ENCODE peak calls at places on chromosomes 13 and 19, in five cellular contexts. N is RWPE2, T is left ventricle myocardium inferior, C is psoas muscle, O is fibroblast of lung. E is an unnamed sample.

GRCh38 chr13:114055766-114056165 is 76.7 kb downstream of the RASA3 start:
- DNase-seq in N (no peak), T (no peak), C (no peak), O (no peak), E (peak)

GRCh38 chr13:94617389-94618000 is 15.8 kb downstream of the GPR180 start:
- DNase-seq in N (no peak), T (no peak), C (no peak), O (peak), E (no peak)

GRCh38 chr19:15635016-15635805 is 5.5 kb upstream of the CYP4F3 start:
- DNase-seq in N (no peak), T (no peak), C (no peak), O (no peak), E (no peak)

GRCh38 chr19:13946414-13946813 is 5.9 kb upstream of the DCAF15 start:
- DNase-seq in N (no peak), T (no peak), C (no peak), O (no peak), E (no peak)

GRCh38 chr13:28353679-28354078 is 141.2 kb downstream of the FLT1 start:
- DNase-seq in N (no peak), T (no peak), C (no peak), O (no peak), E (no peak)

GRCh38 chr13:110421696-110422395 is 114.8 kb downstream of the COL4A2 start:
- DNase-seq in N (no peak), T (no peak), C (no peak), O (peak), E (no peak)

GRCh38 chr13:50509771-50510441 is 333.6 kb downstream of the DLEU7 start:
- DNase-seq in N (no peak), T (no peak), C (no peak), O (no peak), E (no peak)

GRCh38 chr19:11541238-11541637 is 2.6 kb downstream of the CNN1 start:
- DNase-seq in N (no peak), T (no peak), C (no peak), O (no peak), E (no peak)

GRCh38 chr13:99150575-99151370 is 49.9 kb upstream of the UBAC2 start:
- DNase-seq in N (peak), T (no peak), C (no peak), O (peak), E (no peak)

GRCh38 chr13:44757671-44758070 is 181.5 kb upstream of the TSC22D1 start:
- DNase-seq in N (no peak), T (no peak), C (no peak), O (no peak), E (no peak)
- TF ChIP-seq CTCF in N (no peak), T (no peak), C (no peak), O (no peak), E (no peak)

DNA sequence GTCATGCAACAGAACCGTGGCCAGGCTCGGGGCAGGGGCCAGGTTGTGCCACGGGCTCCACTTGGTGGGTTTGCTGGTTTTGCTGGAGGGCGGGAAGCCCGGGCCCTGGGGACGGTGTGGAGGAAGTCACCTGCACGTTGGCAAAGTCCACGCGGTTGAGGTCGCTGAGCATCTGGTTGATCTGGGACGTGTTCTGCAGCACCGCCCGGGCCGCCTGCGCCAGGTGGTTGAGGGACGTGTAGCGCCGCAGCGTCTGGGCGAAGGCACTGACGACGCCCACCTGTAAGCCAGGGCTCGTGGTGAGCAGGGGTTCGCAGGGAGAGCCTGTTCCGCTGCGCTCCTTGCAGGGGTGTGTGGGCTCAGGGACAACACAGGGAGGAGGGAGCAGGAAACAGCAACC is 24.7 kb upstream of the RANBP3 start:
- DNase-seq in N (no peak), T (no peak), C (no peak), O (no peak), E (no peak)
- H3K27ac ChIP-seq in N (no peak), T (no peak), C (no peak), O (no peak), E (no peak)

GRCh38 chr13:69579351-69579750 is 528.3 kb upstream of the ATXN8OS start:
- DNase-seq in N (no peak), T (no peak), C (no peak), O (no peak), E (no peak)
- TF ChIP-seq CTCF in N (peak), T (no peak), C (no peak), O (no peak), E (no peak)

GRCh38 chr19:31350033-31350692 is 927 bp upstream of the TSHZ3 start:
- DNase-seq in N (no peak), T (peak), C (peak), O (peak), E (no peak)
- H3K27ac ChIP-seq in N (peak), T (peak), C (peak), O (peak), E (peak)

GRCh38 chr19:1377965-1378785 is 5.5 kb upstream of the NDUFS7 start:
- DNase-seq in N (peak), T (no peak), C (no peak), O (no peak), E (peak)
- TF ChIP-seq CTCF in N (no peak), T (peak), C (no peak), O (no peak), E (no peak)

GRCh38 chr19:6234527-6234926 is 45.2 kb downstream of the MLLT1 start:
- DNase-seq in N (peak), T (no peak), C (no peak), O (no peak), E (no peak)

GRCh38 chr19:6232567-6232966 is 47.2 kb downstream of the MLLT1 start:
- DNase-seq in N (no peak), T (no peak), C (peak), O (peak), E (no peak)

GRCh38 chr19:6235031-6235951 is 44.5 kb downstream of the MLLT1 start:
- DNase-seq in N (peak), T (peak), C (no peak), O (no peak), E (no peak)

GRCh38 chr19:6233051-6233826 is 46.5 kb downstream of the MLLT1 start:
- DNase-seq in N (peak), T (peak), C (peak), O (peak), E (peak)

GRCh38 chr19:6233827-6234511 is 45.8 kb downstream of the MLLT1 start:
- DNase-seq in N (peak), T (peak), C (peak), O (no peak), E (peak)
- H3K27ac ChIP-seq in N (peak), T (peak), C (peak), O (peak), E (peak)

GRCh38 chr13:40126301-40127085 is 471.0 kb downstream of the COG6 start:
- DNase-seq in N (no peak), T (no peak), C (no peak), O (no peak), E (no peak)

GRCh38 chr13:40127476-40127875 is 472.0 kb downstream of the COG6 start:
- DNase-seq in N (no peak), T (no peak), C (no peak), O (no peak), E (no peak)

GRCh38 chr13:40124648-40125045 is 469.2 kb downstream of the COG6 start:
- DNase-seq in N (no peak), T (no peak), C (no peak), O (no peak), E (no peak)

GRCh38 chr13:40123962-40124647 is 468.6 kb downstream of the COG6 start:
- DNase-seq in N (no peak), T (no peak), C (no peak), O (no peak), E (no peak)

GRCh38 chr13:40125336-40125735 is 469.9 kb downstream of the COG6 start:
- DNase-seq in N (no peak), T (no peak), C (no peak), O (no peak), E (no peak)
- TF ChIP-seq CTCF in N (no peak), T (no peak), C (no peak), O (no peak), E (no peak)

GRCh38 chr19:8615022-8615421 is 4.5 kb upstream of the ADAMTS10 start:
- DNase-seq in N (no peak), T (no peak), C (no peak), O (no peak), E (no peak)

GRCh38 chr19:8618751-8619150 is 8.2 kb upstream of the ADAMTS10 start:
- DNase-seq in N (no peak), T (no peak), C (no peak), O (no peak), E (no peak)

GRCh38 chr19:8615813-8616596 is 5.5 kb upstream of the ADAMTS10 start:
- DNase-seq in N (no peak), T (peak), C (peak), O (peak), E (peak)

GRCh38 chr19:8617984-8618383 is 7.5 kb upstream of the ADAMTS10 start:
- DNase-seq in N (no peak), T (no peak), C (no peak), O (no peak), E (no peak)

DNA sequence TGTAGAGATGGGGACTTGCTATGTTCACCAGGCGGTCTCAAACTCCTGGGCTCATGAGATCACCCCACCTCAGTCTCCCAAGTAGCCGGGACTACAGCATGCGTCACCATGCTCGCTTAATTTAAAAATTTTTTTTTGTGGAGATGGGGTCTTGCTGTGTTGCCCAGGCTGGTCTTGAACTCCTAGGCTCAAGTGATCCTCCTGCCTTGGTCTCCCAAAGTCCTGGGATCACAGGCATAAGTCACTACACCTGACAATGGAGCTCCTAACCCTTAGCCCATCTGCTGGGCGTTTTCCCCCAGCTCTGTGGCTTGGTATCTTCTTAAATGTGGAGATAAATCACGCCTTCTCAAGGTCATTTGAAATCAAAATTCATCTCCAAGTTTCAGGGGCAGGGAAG is 6.3 kb upstream of the ADAMTS10 start:
- DNase-seq in N (no peak), T (no peak), C (no peak), O (no peak), E (no peak)
- H3K27ac ChIP-seq in N (no peak), T (no peak), C (no peak), O (no peak), E (no peak)

DNA sequence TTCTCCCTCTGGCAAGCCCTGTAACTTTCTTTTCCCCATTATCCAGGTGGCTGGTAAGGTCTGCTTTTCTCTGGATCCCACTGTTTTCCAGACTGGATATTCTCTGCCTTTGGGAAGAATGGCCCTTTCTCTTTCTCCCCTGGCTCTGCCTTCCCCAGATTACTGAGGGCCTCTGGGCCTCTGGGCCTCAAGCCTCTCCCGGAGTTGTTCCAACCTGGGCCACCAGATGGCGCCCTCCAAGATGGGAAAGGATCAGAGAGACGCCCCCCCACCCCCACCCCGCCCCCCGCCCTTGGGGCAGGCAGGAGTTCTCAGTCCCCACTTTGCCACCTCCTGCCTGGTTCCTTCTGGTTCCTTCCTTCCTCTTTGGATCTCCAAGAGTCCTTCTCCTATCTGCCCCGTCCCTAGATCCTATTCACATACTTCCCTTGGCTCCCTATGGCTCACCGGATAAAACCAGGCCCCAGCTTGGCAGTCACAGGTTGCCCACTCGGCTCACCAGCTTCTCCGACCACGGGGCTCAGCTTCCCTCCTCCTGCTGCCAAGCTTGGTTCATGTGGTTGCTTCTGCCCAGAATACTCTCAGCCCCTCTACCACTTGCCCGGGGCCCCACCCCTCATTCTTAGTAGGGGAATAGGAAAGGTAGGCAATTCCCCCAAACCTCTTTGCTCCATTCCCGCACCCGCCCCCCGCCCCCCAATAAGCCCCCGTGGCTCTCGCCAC is 13.0 kb downstream of the EPS8L1 start:
- DNase-seq in N (peak), T (peak), C (peak), O (peak), E (no peak)
- TF ChIP-seq CTCF in N (peak), T (peak), C (peak), O (peak), E (peak)

DNA sequence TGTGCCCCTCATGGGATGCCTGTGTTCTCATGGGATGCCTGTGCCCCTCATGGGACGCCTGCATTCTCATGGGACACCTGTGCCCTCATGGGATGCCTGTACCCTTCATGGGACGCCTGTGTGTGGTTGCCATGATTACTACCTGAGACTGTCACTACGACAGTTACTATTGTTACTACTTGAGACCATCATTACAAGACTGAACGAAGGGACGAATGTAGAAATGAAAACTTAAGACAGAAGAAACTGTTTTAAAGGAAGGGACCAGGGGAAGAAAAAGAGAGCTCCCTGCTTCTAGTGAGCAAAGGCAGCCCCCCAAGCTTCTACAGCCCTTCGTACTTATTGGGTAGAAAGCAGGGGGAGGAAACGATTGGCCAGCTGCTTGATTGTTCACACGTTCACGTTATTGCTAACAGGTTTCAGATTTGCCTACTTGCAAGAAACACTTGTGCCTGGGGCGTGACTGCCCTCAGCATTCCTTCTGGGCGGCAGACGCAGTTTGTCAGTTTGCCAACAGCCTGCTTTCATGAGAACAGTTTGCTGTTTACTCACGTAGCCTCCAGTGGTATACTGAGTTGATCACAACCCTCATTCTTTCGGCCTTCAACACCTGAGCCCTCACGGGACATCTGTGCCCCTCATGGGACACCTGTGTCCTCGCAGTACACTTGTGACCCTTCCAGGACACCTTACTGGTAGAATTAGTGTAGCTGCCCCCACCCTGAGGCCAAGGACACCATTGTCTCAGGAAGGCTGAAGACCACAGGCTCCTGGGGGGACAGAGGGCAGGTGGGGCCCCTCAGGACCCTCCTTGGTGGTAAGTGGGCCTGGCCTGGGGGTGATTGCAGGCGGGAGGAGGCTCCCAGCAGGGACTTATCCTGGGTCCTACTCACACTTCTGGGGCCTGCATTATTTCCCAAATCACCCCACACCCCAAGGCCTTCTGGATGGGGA is 2.5 kb upstream of the S1PR4 start:
- DNase-seq in N (peak), T (no peak), C (no peak), O (peak), E (peak)
- H3K27ac ChIP-seq in N (peak), T (peak), C (no peak), O (peak), E (peak)

E was measured in left lung.